ENCODE peak calls at places on chromosomes 2 and 18, in eight cellular contexts. One of them, this sample, is unnamed.

GRCh38 chr2:32947484-32948143 is 861 bp downstream of the LTBP1 start:
- DNase-seq in activated T-helper 2 cell treated with anti-CD3 and anti-CD28 coated beads, Interferon-gamma antibody, Interleukin-2, Interleukin-4, amounts not matched to agents 10 μg/mL and 5 μg/mL and 100 μg/mL, durations not matched to agents 14 hours and 24 hours and 36 hours: peak
- DNase-seq in GM12892: peak
- DNase-seq in NCI-H2171: no peak
- DNase-seq in midbrain: no peak
- DNase-seq in foreskin keratinocyte: no peak
- DNase-seq in colonic mucosa: peak
- DNase-seq in endothelial cell: peak
- DNase-seq in this sample: no peak

GRCh38 chr2:131572175-131572574 is 44.5 kb downstream of the CCDC74A start:
- DNase-seq in foreskin keratinocyte: no peak
- DNase-seq in NCI-H2171: no peak
- DNase-seq in GM12892: no peak
- DNase-seq in endothelial cell: no peak
- DNase-seq in midbrain: no peak
- DNase-seq in colonic mucosa: no peak
- DNase-seq in activated T-helper 2 cell treated with anti-CD3 and anti-CD28 coated beads, Interferon-gamma antibody, Interleukin-2, Interleukin-4, amounts not matched to agents 10 μg/mL and 5 μg/mL and 100 μg/mL, durations not matched to agents 14 hours and 24 hours and 36 hours: no peak
- DNase-seq in this sample: peak

GRCh38 chr18:74249181-74249968 is 42.4 kb downstream of the CYB5A start:
- DNase-seq in midbrain: no peak
- DNase-seq in NCI-H2171: no peak
- DNase-seq in GM12892: no peak
- DNase-seq in activated T-helper 2 cell treated with anti-CD3 and anti-CD28 coated beads, Interferon-gamma antibody, Interleukin-2, Interleukin-4, amounts not matched to agents 10 μg/mL and 5 μg/mL and 100 μg/mL, durations not matched to agents 14 hours and 24 hours and 36 hours: no peak
- DNase-seq in foreskin keratinocyte: no peak
- DNase-seq in colonic mucosa: no peak
- DNase-seq in endothelial cell: no peak
- DNase-seq in this sample: peak

GRCh38 chr2:47077442-47078117 is 77.5 kb downstream of the STPG4 start:
- DNase-seq in GM12892: no peak
- DNase-seq in foreskin keratinocyte: no peak
- DNase-seq in midbrain: no peak
- DNase-seq in activated T-helper 2 cell treated with anti-CD3 and anti-CD28 coated beads, Interferon-gamma antibody, Interleukin-2, Interleukin-4, amounts not matched to agents 10 μg/mL and 5 μg/mL and 100 μg/mL, durations not matched to agents 14 hours and 24 hours and 36 hours: no peak
- DNase-seq in colonic mucosa: no peak
- DNase-seq in NCI-H2171: no peak
- DNase-seq in endothelial cell: no peak
- DNase-seq in this sample: no peak

GRCh38 chr2:60356346-60356745 is 197.1 kb downstream of the BCL11A start:
- DNase-seq in activated T-helper 2 cell treated with anti-CD3 and anti-CD28 coated beads, Interferon-gamma antibody, Interleukin-2, Interleukin-4, amounts not matched to agents 10 μg/mL and 5 μg/mL and 100 μg/mL, durations not matched to agents 14 hours and 24 hours and 36 hours: no peak
- DNase-seq in endothelial cell: no peak
- DNase-seq in foreskin keratinocyte: no peak
- DNase-seq in NCI-H2171: no peak
- DNase-seq in colonic mucosa: no peak
- DNase-seq in GM12892: no peak
- DNase-seq in midbrain: no peak
- DNase-seq in this sample: no peak

GRCh38 chr2:238155051-238155760 is 3.6 kb upstream of the ERFE start:
- DNase-seq in activated T-helper 2 cell treated with anti-CD3 and anti-CD28 coated beads, Interferon-gamma antibody, Interleukin-2, Interleukin-4, amounts not matched to agents 10 μg/mL and 5 μg/mL and 100 μg/mL, durations not matched to agents 14 hours and 24 hours and 36 hours: no peak
- DNase-seq in endothelial cell: no peak
- DNase-seq in NCI-H2171: no peak
- DNase-seq in colonic mucosa: peak
- DNase-seq in midbrain: no peak
- DNase-seq in foreskin keratinocyte: no peak
- DNase-seq in GM12892: no peak
- DNase-seq in this sample: no peak

GRCh38 chr18:9147440-9148238 is 11.1 kb downstream of the ANKRD12 start:
- DNase-seq in NCI-H2171: peak
- DNase-seq in GM12892: no peak
- DNase-seq in foreskin keratinocyte: peak
- DNase-seq in activated T-helper 2 cell treated with anti-CD3 and anti-CD28 coated beads, Interferon-gamma antibody, Interleukin-2, Interleukin-4, amounts not matched to agents 10 μg/mL and 5 μg/mL and 100 μg/mL, durations not matched to agents 14 hours and 24 hours and 36 hours: peak
- DNase-seq in midbrain: peak
- DNase-seq in endothelial cell: peak
- DNase-seq in colonic mucosa: peak
- DNase-seq in this sample: peak

GRCh38 chr18:68418881-68419280 is 296.0 kb downstream of the TMX3 start:
- DNase-seq in GM12892: no peak
- DNase-seq in activated T-helper 2 cell treated with anti-CD3 and anti-CD28 coated beads, Interferon-gamma antibody, Interleukin-2, Interleukin-4, amounts not matched to agents 10 μg/mL and 5 μg/mL and 100 μg/mL, durations not matched to agents 14 hours and 24 hours and 36 hours: no peak
- DNase-seq in endothelial cell: no peak
- DNase-seq in NCI-H2171: no peak
- DNase-seq in colonic mucosa: no peak
- DNase-seq in foreskin keratinocyte: peak
- DNase-seq in midbrain: no peak
- DNase-seq in this sample: no peak

GRCh38 chr2:9153589-9153988 is 53.0 kb upstream of the ASAP2 start:
- DNase-seq in colonic mucosa: no peak
- DNase-seq in GM12892: no peak
- DNase-seq in midbrain: no peak
- DNase-seq in endothelial cell: no peak
- DNase-seq in foreskin keratinocyte: no peak
- DNase-seq in NCI-H2171: no peak
- DNase-seq in activated T-helper 2 cell treated with anti-CD3 and anti-CD28 coated beads, Interferon-gamma antibody, Interleukin-2, Interleukin-4, amounts not matched to agents 10 μg/mL and 5 μg/mL and 100 μg/mL, durations not matched to agents 14 hours and 24 hours and 36 hours: no peak
- DNase-seq in this sample: no peak

GRCh38 chr2:113208995-113209868 is 35.5 kb downstream of the PSD4 start:
- DNase-seq in NCI-H2171: no peak
- DNase-seq in foreskin keratinocyte: no peak
- DNase-seq in activated T-helper 2 cell treated with anti-CD3 and anti-CD28 coated beads, Interferon-gamma antibody, Interleukin-2, Interleukin-4, amounts not matched to agents 10 μg/mL and 5 μg/mL and 100 μg/mL, durations not matched to agents 14 hours and 24 hours and 36 hours: no peak
- DNase-seq in midbrain: no peak
- DNase-seq in GM12892: no peak
- DNase-seq in colonic mucosa: no peak
- DNase-seq in endothelial cell: no peak
- DNase-seq in this sample: no peak

GRCh38 chr2:111617299-111617803 is 266.6 kb downstream of the ANAPC1 start:
- DNase-seq in activated T-helper 2 cell treated with anti-CD3 and anti-CD28 coated beads, Interferon-gamma antibody, Interleukin-2, Interleukin-4, amounts not matched to agents 10 μg/mL and 5 μg/mL and 100 μg/mL, durations not matched to agents 14 hours and 24 hours and 36 hours: no peak
- DNase-seq in foreskin keratinocyte: no peak
- DNase-seq in GM12892: no peak
- DNase-seq in colonic mucosa: no peak
- DNase-seq in midbrain: no peak
- DNase-seq in endothelial cell: no peak
- DNase-seq in NCI-H2171: no peak
- DNase-seq in this sample: peak

GRCh38 chr2:225995788-225996476 is 596.4 kb downstream of the NYAP2 start:
- DNase-seq in GM12892: no peak
- DNase-seq in endothelial cell: no peak
- DNase-seq in activated T-helper 2 cell treated with anti-CD3 and anti-CD28 coated beads, Interferon-gamma antibody, Interleukin-2, Interleukin-4, amounts not matched to agents 10 μg/mL and 5 μg/mL and 100 μg/mL, durations not matched to agents 14 hours and 24 hours and 36 hours: no peak
- DNase-seq in foreskin keratinocyte: no peak
- DNase-seq in midbrain: no peak
- DNase-seq in NCI-H2171: no peak
- DNase-seq in colonic mucosa: no peak
- DNase-seq in this sample: peak

GRCh38 chr2:144849612-144850011 is 329.7 kb upstream of the ZEB2 start:
- DNase-seq in midbrain: peak
- DNase-seq in NCI-H2171: no peak
- DNase-seq in activated T-helper 2 cell treated with anti-CD3 and anti-CD28 coated beads, Interferon-gamma antibody, Interleukin-2, Interleukin-4, amounts not matched to agents 10 μg/mL and 5 μg/mL and 100 μg/mL, durations not matched to agents 14 hours and 24 hours and 36 hours: no peak
- DNase-seq in endothelial cell: no peak
- DNase-seq in foreskin keratinocyte: no peak
- DNase-seq in colonic mucosa: no peak
- DNase-seq in GM12892: no peak
- DNase-seq in this sample: no peak

GRCh38 chr18:46466236-46467160 is 190.5 kb downstream of the LOXHD1 start:
- DNase-seq in activated T-helper 2 cell treated with anti-CD3 and anti-CD28 coated beads, Interferon-gamma antibody, Interleukin-2, Interleukin-4, amounts not matched to agents 10 μg/mL and 5 μg/mL and 100 μg/mL, durations not matched to agents 14 hours and 24 hours and 36 hours: no peak
- DNase-seq in NCI-H2171: no peak
- DNase-seq in midbrain: no peak
- DNase-seq in endothelial cell: no peak
- DNase-seq in GM12892: no peak
- DNase-seq in colonic mucosa: no peak
- DNase-seq in foreskin keratinocyte: no peak
- DNase-seq in this sample: no peak

GRCh38 chr2:120937736-120938131 is 202.1 kb downstream of the GLI2 start:
- DNase-seq in foreskin keratinocyte: no peak
- DNase-seq in endothelial cell: no peak
- DNase-seq in midbrain: no peak
- DNase-seq in colonic mucosa: no peak
- DNase-seq in activated T-helper 2 cell treated with anti-CD3 and anti-CD28 coated beads, Interferon-gamma antibody, Interleukin-2, Interleukin-4, amounts not matched to agents 10 μg/mL and 5 μg/mL and 100 μg/mL, durations not matched to agents 14 hours and 24 hours and 36 hours: no peak
- DNase-seq in NCI-H2171: no peak
- DNase-seq in GM12892: no peak
- DNase-seq in this sample: no peak

GRCh38 chr2:187920511-187920910 is 366.3 kb upstream of the TFPI start:
- DNase-seq in colonic mucosa: no peak
- DNase-seq in activated T-helper 2 cell treated with anti-CD3 and anti-CD28 coated beads, Interferon-gamma antibody, Interleukin-2, Interleukin-4, amounts not matched to agents 10 μg/mL and 5 μg/mL and 100 μg/mL, durations not matched to agents 14 hours and 24 hours and 36 hours: no peak
- DNase-seq in GM12892: no peak
- DNase-seq in NCI-H2171: no peak
- DNase-seq in midbrain: no peak
- DNase-seq in foreskin keratinocyte: no peak
- DNase-seq in endothelial cell: no peak
- DNase-seq in this sample: no peak

GRCh38 chr2:117618607-117619006 is 195.9 kb upstream of the DDX18 start:
- DNase-seq in endothelial cell: no peak
- DNase-seq in colonic mucosa: no peak
- DNase-seq in GM12892: no peak
- DNase-seq in foreskin keratinocyte: no peak
- DNase-seq in activated T-helper 2 cell treated with anti-CD3 and anti-CD28 coated beads, Interferon-gamma antibody, Interleukin-2, Interleukin-4, amounts not matched to agents 10 μg/mL and 5 μg/mL and 100 μg/mL, durations not matched to agents 14 hours and 24 hours and 36 hours: no peak
- DNase-seq in midbrain: no peak
- DNase-seq in NCI-H2171: no peak
- DNase-seq in this sample: no peak

GRCh38 chr2:45205985-45206384 is 196.7 kb upstream of the SIX2 start:
- DNase-seq in foreskin keratinocyte: no peak
- DNase-seq in endothelial cell: no peak
- DNase-seq in GM12892: no peak
- DNase-seq in activated T-helper 2 cell treated with anti-CD3 and anti-CD28 coated beads, Interferon-gamma antibody, Interleukin-2, Interleukin-4, amounts not matched to agents 10 μg/mL and 5 μg/mL and 100 μg/mL, durations not matched to agents 14 hours and 24 hours and 36 hours: no peak
- DNase-seq in midbrain: no peak
- DNase-seq in colonic mucosa: no peak
- DNase-seq in NCI-H2171: no peak
- DNase-seq in this sample: no peak

GRCh38 chr2:171436307-171436706 is 2.3 kb downstream of the DCAF17 start:
- DNase-seq in colonic mucosa: no peak
- DNase-seq in foreskin keratinocyte: peak
- DNase-seq in activated T-helper 2 cell treated with anti-CD3 and anti-CD28 coated beads, Interferon-gamma antibody, Interleukin-2, Interleukin-4, amounts not matched to agents 10 μg/mL and 5 μg/mL and 100 μg/mL, durations not matched to agents 14 hours and 24 hours and 36 hours: no peak
- DNase-seq in endothelial cell: no peak
- DNase-seq in midbrain: no peak
- DNase-seq in NCI-H2171: no peak
- DNase-seq in GM12892: no peak
- DNase-seq in this sample: peak

GRCh38 chr2:33033524-33034150 is 86.9 kb downstream of the LTBP1 start:
- DNase-seq in endothelial cell: no peak
- DNase-seq in colonic mucosa: no peak
- DNase-seq in NCI-H2171: peak
- DNase-seq in midbrain: peak
- DNase-seq in activated T-helper 2 cell treated with anti-CD3 and anti-CD28 coated beads, Interferon-gamma antibody, Interleukin-2, Interleukin-4, amounts not matched to agents 10 μg/mL and 5 μg/mL and 100 μg/mL, durations not matched to agents 14 hours and 24 hours and 36 hours: no peak
- DNase-seq in GM12892: no peak
- DNase-seq in foreskin keratinocyte: no peak
- DNase-seq in this sample: peak

GRCh38 chr18:46419391-46420141 is 237.5 kb downstream of the LOXHD1 start:
- DNase-seq in activated T-helper 2 cell treated with anti-CD3 and anti-CD28 coated beads, Interferon-gamma antibody, Interleukin-2, Interleukin-4, amounts not matched to agents 10 μg/mL and 5 μg/mL and 100 μg/mL, durations not matched to agents 14 hours and 24 hours and 36 hours: no peak
- DNase-seq in foreskin keratinocyte: no peak
- DNase-seq in GM12892: no peak
- DNase-seq in midbrain: no peak
- DNase-seq in NCI-H2171: no peak
- DNase-seq in colonic mucosa: no peak
- DNase-seq in endothelial cell: no peak
- DNase-seq in this sample: no peak

GRCh38 chr2:100223502-100223901 is 81.1 kb upstream of the AFF3 start:
- DNase-seq in endothelial cell: no peak
- DNase-seq in midbrain: no peak
- DNase-seq in NCI-H2171: no peak
- DNase-seq in colonic mucosa: no peak
- DNase-seq in GM12892: no peak
- DNase-seq in activated T-helper 2 cell treated with anti-CD3 and anti-CD28 coated beads, Interferon-gamma antibody, Interleukin-2, Interleukin-4, amounts not matched to agents 10 μg/mL and 5 μg/mL and 100 μg/mL, durations not matched to agents 14 hours and 24 hours and 36 hours: no peak
- DNase-seq in foreskin keratinocyte: no peak
- DNase-seq in this sample: no peak

GRCh38 chr2:38073211-38074005 is 2.5 kb downstream of the CYP1B1 start:
- DNase-seq in activated T-helper 2 cell treated with anti-CD3 and anti-CD28 coated beads, Interferon-gamma antibody, Interleukin-2, Interleukin-4, amounts not matched to agents 10 μg/mL and 5 μg/mL and 100 μg/mL, durations not matched to agents 14 hours and 24 hours and 36 hours: no peak
- DNase-seq in colonic mucosa: no peak
- DNase-seq in NCI-H2171: no peak
- DNase-seq in midbrain: no peak
- DNase-seq in GM12892: no peak
- DNase-seq in foreskin keratinocyte: no peak
- DNase-seq in endothelial cell: peak
- DNase-seq in this sample: no peak

GRCh38 chr2:3480352-3481010 is 38.9 kb downstream of the ADI1 start:
- DNase-seq in endothelial cell: no peak
- DNase-seq in activated T-helper 2 cell treated with anti-CD3 and anti-CD28 coated beads, Interferon-gamma antibody, Interleukin-2, Interleukin-4, amounts not matched to agents 10 μg/mL and 5 μg/mL and 100 μg/mL, durations not matched to agents 14 hours and 24 hours and 36 hours: no peak
- DNase-seq in midbrain: no peak
- DNase-seq in foreskin keratinocyte: no peak
- DNase-seq in NCI-H2171: peak
- DNase-seq in colonic mucosa: peak
- DNase-seq in GM12892: no peak
- DNase-seq in this sample: no peak

GRCh38 chr18:79481041-79481790 is 85.5 kb downstream of the NFATC1 start:
- DNase-seq in foreskin keratinocyte: no peak
- DNase-seq in activated T-helper 2 cell treated with anti-CD3 and anti-CD28 coated beads, Interferon-gamma antibody, Interleukin-2, Interleukin-4, amounts not matched to agents 10 μg/mL and 5 μg/mL and 100 μg/mL, durations not matched to agents 14 hours and 24 hours and 36 hours: no peak
- DNase-seq in NCI-H2171: no peak
- DNase-seq in colonic mucosa: no peak
- DNase-seq in endothelial cell: no peak
- DNase-seq in midbrain: no peak
- DNase-seq in GM12892: no peak
- DNase-seq in this sample: no peak

GRCh38 chr2:167509585-167509984 is 621.3 kb downstream of the XIRP2 start:
- DNase-seq in activated T-helper 2 cell treated with anti-CD3 and anti-CD28 coated beads, Interferon-gamma antibody, Interleukin-2, Interleukin-4, amounts not matched to agents 10 μg/mL and 5 μg/mL and 100 μg/mL, durations not matched to agents 14 hours and 24 hours and 36 hours: no peak
- DNase-seq in colonic mucosa: no peak
- DNase-seq in foreskin keratinocyte: peak
- DNase-seq in NCI-H2171: no peak
- DNase-seq in endothelial cell: peak
- DNase-seq in midbrain: peak
- DNase-seq in GM12892: no peak
- DNase-seq in this sample: peak

GRCh38 chr2:191105082-191105481 is 45.7 kb downstream of the STAT4 start:
- DNase-seq in GM12892: no peak
- DNase-seq in endothelial cell: no peak
- DNase-seq in colonic mucosa: no peak
- DNase-seq in midbrain: no peak
- DNase-seq in foreskin keratinocyte: peak
- DNase-seq in NCI-H2171: no peak
- DNase-seq in activated T-helper 2 cell treated with anti-CD3 and anti-CD28 coated beads, Interferon-gamma antibody, Interleukin-2, Interleukin-4, amounts not matched to agents 10 μg/mL and 5 μg/mL and 100 μg/mL, durations not matched to agents 14 hours and 24 hours and 36 hours: no peak
- DNase-seq in this sample: peak

GRCh38 chr2:173521450-173522192 is 166.9 kb downstream of the CDCA7 start:
- DNase-seq in NCI-H2171: no peak
- DNase-seq in foreskin keratinocyte: peak
- DNase-seq in GM12892: no peak
- DNase-seq in endothelial cell: no peak
- DNase-seq in colonic mucosa: no peak
- DNase-seq in midbrain: no peak
- DNase-seq in activated T-helper 2 cell treated with anti-CD3 and anti-CD28 coated beads, Interferon-gamma antibody, Interleukin-2, Interleukin-4, amounts not matched to agents 10 μg/mL and 5 μg/mL and 100 μg/mL, durations not matched to agents 14 hours and 24 hours and 36 hours: no peak
- DNase-seq in this sample: peak

GRCh38 chr2:227617316-227618250 is at the start of gene SCYGR4:
- DNase-seq in endothelial cell: no peak
- DNase-seq in midbrain: no peak
- DNase-seq in activated T-helper 2 cell treated with anti-CD3 and anti-CD28 coated beads, Interferon-gamma antibody, Interleukin-2, Interleukin-4, amounts not matched to agents 10 μg/mL and 5 μg/mL and 100 μg/mL, durations not matched to agents 14 hours and 24 hours and 36 hours: no peak
- DNase-seq in NCI-H2171: no peak
- DNase-seq in foreskin keratinocyte: no peak
- DNase-seq in GM12892: no peak
- DNase-seq in colonic mucosa: no peak
- DNase-seq in this sample: no peak

GRCh38 chr2:19810148-19810547 is 91.6 kb downstream of the TTC32 start:
- DNase-seq in activated T-helper 2 cell treated with anti-CD3 and anti-CD28 coated beads, Interferon-gamma antibody, Interleukin-2, Interleukin-4, amounts not matched to agents 10 μg/mL and 5 μg/mL and 100 μg/mL, durations not matched to agents 14 hours and 24 hours and 36 hours: no peak
- DNase-seq in colonic mucosa: no peak
- DNase-seq in NCI-H2171: no peak
- DNase-seq in foreskin keratinocyte: no peak
- DNase-seq in endothelial cell: no peak
- DNase-seq in midbrain: no peak
- DNase-seq in GM12892: no peak
- DNase-seq in this sample: no peak

GRCh38 chr2:25215948-25216679 is 47.7 kb upstream of the POMC start:
- DNase-seq in NCI-H2171: no peak
- DNase-seq in endothelial cell: peak
- DNase-seq in GM12892: peak
- DNase-seq in colonic mucosa: peak
- DNase-seq in activated T-helper 2 cell treated with anti-CD3 and anti-CD28 coated beads, Interferon-gamma antibody, Interleukin-2, Interleukin-4, amounts not matched to agents 10 μg/mL and 5 μg/mL and 100 μg/mL, durations not matched to agents 14 hours and 24 hours and 36 hours: peak
- DNase-seq in midbrain: peak
- DNase-seq in foreskin keratinocyte: no peak
- DNase-seq in this sample: no peak

GRCh38 chr2:99448556-99448955 is 41.3 kb downstream of the REV1 start:
- DNase-seq in foreskin keratinocyte: peak
- DNase-seq in colonic mucosa: no peak
- DNase-seq in activated T-helper 2 cell treated with anti-CD3 and anti-CD28 coated beads, Interferon-gamma antibody, Interleukin-2, Interleukin-4, amounts not matched to agents 10 μg/mL and 5 μg/mL and 100 μg/mL, durations not matched to agents 14 hours and 24 hours and 36 hours: no peak
- DNase-seq in endothelial cell: no peak
- DNase-seq in midbrain: no peak
- DNase-seq in NCI-H2171: no peak
- DNase-seq in GM12892: no peak
- DNase-seq in this sample: peak

GRCh38 chr2:20219763-20220380 is 5.1 kb downstream of the SDC1 start:
- DNase-seq in foreskin keratinocyte: no peak
- DNase-seq in GM12892: no peak
- DNase-seq in activated T-helper 2 cell treated with anti-CD3 and anti-CD28 coated beads, Interferon-gamma antibody, Interleukin-2, Interleukin-4, amounts not matched to agents 10 μg/mL and 5 μg/mL and 100 μg/mL, durations not matched to agents 14 hours and 24 hours and 36 hours: no peak
- DNase-seq in endothelial cell: no peak
- DNase-seq in midbrain: no peak
- DNase-seq in colonic mucosa: no peak
- DNase-seq in NCI-H2171: no peak
- DNase-seq in this sample: no peak

GRCh38 chr2:118978064-118978463 is 36.1 kb downstream of the MARCO start:
- DNase-seq in midbrain: no peak
- DNase-seq in endothelial cell: no peak
- DNase-seq in foreskin keratinocyte: no peak
- DNase-seq in GM12892: no peak
- DNase-seq in NCI-H2171: no peak
- DNase-seq in colonic mucosa: no peak
- DNase-seq in activated T-helper 2 cell treated with anti-CD3 and anti-CD28 coated beads, Interferon-gamma antibody, Interleukin-2, Interleukin-4, amounts not matched to agents 10 μg/mL and 5 μg/mL and 100 μg/mL, durations not matched to agents 14 hours and 24 hours and 36 hours: no peak
- DNase-seq in this sample: no peak

This sample was measured in HS-5.